ENCODE peak calls at places on chromosome 1, in six cellular contexts. K is epithelial cell of esophagus; L is mesendoderm; N is GM12865; A is stimulated activated CD8-positive, alpha-beta memory T cell treated with anti-CD3 and anti-CD28 coated beads, Interleukin-4, amount 100 ng/mL, for 1 hour; T is LoVo. E is an unnamed sample.
A peak's percentile ranks its signal among the peaks of the same experiment; 100 is the strongest.

GRCh38 chr1:246160398-246160797 is 346.7 kb downstream of the SMYD3 start:
- DNase-seq in K (no peak), L (no peak), N (no peak), A (no peak), T (no peak), E (no peak)

GRCh38 chr1:26274801-26275425 is 5.0 kb upstream of the SH3BGRL3 start:
- DNase-seq in K (peak; percentile 91), L (no peak), N (peak; percentile 24), A (no peak), T (no peak), E (no peak)

GRCh38 chr1:217274927-217275616 is 355.8 kb downstream of the GPATCH2 start:
- DNase-seq in K (peak; percentile 71), L (no peak), N (peak; percentile 52), A (no peak), T (no peak), E (no peak)

GRCh38 chr1:175742790-175743459 is 470 bp downstream of the TNR start:
- DNase-seq in K (peak; percentile 43), L (peak; percentile 91), N (peak; percentile 31), A (no peak), T (no peak), E (no peak)

GRCh38 chr1:159775716-159776115 is 5.0 kb upstream of the DUSP23 start:
- DNase-seq in K (peak; percentile 35), L (no peak), N (no peak), A (no peak), T (no peak), E (no peak)

GRCh38 chr1:7638078-7638477 is 133.0 kb upstream of the VAMP3 start:
- DNase-seq in K (no peak), L (peak; percentile 82), N (no peak), A (no peak), T (no peak), E (no peak)

GRCh38 chr1:161779393-161779792 is 13.3 kb downstream of the ATF6 start:
- DNase-seq in K (no peak), L (no peak), N (no peak), A (no peak), T (no peak), E (no peak)

GRCh38 chr1:108209456-108210108 is 9.4 kb upstream of the SLC25A24 start:
- DNase-seq in K (no peak), L (no peak), N (peak; percentile 48), A (no peak), T (no peak), E (no peak)

E was measured in SW 1271.